ENCODE peak calls at places on chromosomes 6 and 20, in nine cellular contexts. F is stomach; H is LNCaP clone FGC; G is left ventricle myocardium inferior; X is cardiac fibroblast; J is testis; Y is CD8-positive, alpha-beta T cell; U is astrocyte; L is astrocyte of the cerebellum. R is an unnamed sample.

GRCh38 chr6:38638941-38639497 is 710 bp downstream of the BTBD9 start:
- DNase-seq in F (peak), H (no peak), G (no peak), X (peak), J (peak), Y (peak), U (peak), L (no peak), R (peak)

GRCh38 chr6:139126255-139126654 is 8.6 kb upstream of the HECA start:
- DNase-seq in F (no peak), H (no peak), G (no peak), X (peak), J (peak), Y (peak), U (peak), L (peak), R (peak)

GRCh38 chr6:26064619-26065257 is 22.5 kb upstream of the HFE start:
- DNase-seq in F (no peak), H (no peak), G (no peak), X (peak), J (no peak), Y (peak), U (peak), L (no peak), R (no peak)

GRCh38 chr6:170129691-170130171 is 161.1 kb downstream of the DLL1 start:
- DNase-seq in F (peak), H (no peak), G (peak), X (no peak), J (peak), Y (no peak), U (no peak), L (no peak), R (no peak)

GRCh38 chr6:4459032-4459431 is 317.2 kb upstream of the CDYL start:
- DNase-seq in F (no peak), H (no peak), G (no peak), X (peak), J (no peak), Y (no peak), U (peak), L (peak), R (peak)

GRCh38 chr20:36193937-36194712 is 39.6 kb downstream of the EPB41L1 start:
- DNase-seq in F (no peak), H (no peak), G (no peak), X (no peak), J (no peak), Y (no peak), U (no peak), L (no peak), R (no peak)

GRCh38 chr20:31695849-31696804 is 26.5 kb downstream of the BCL2L1 start:
- DNase-seq in F (no peak), H (no peak), G (no peak), X (peak), J (no peak), Y (no peak), U (peak), L (no peak), R (no peak)

GRCh38 chr20:17395729-17396128 is 135.4 kb downstream of the BFSP1 start:
- DNase-seq in F (no peak), H (no peak), G (no peak), X (no peak), J (no peak), Y (no peak), U (no peak), L (no peak), R (no peak)

GRCh38 chr6:136517002-136517401 is 33.2 kb downstream of the MAP7 start:
- DNase-seq in F (no peak), H (no peak), G (no peak), X (no peak), J (no peak), Y (no peak), U (no peak), L (no peak), R (no peak)

GRCh38 chr20:63697357-63697867 is 960 bp downstream of the TNFRSF6B start:
- DNase-seq in F (no peak), H (no peak), G (peak), X (no peak), J (no peak), Y (no peak), U (no peak), L (no peak), R (no peak)

GRCh38 chr20:36883972-36884535 is 8.1 kb downstream of the TLDC2 start:
- DNase-seq in F (no peak), H (no peak), G (no peak), X (no peak), J (no peak), Y (no peak), U (no peak), L (no peak), R (no peak)

GRCh38 chr6:84774174-84775158 is 10.1 kb upstream of the TBX18 start:
- DNase-seq in F (no peak), H (no peak), G (peak), X (peak), J (peak), Y (no peak), U (no peak), L (no peak), R (no peak)

GRCh38 chr6:147103641-147104040 is 100.6 kb upstream of the STXBP5 start:
- DNase-seq in F (no peak), H (no peak), G (no peak), X (no peak), J (no peak), Y (no peak), U (no peak), L (no peak), R (no peak)

GRCh38 chr6:31834367-31834703 is 6.8 kb downstream of the HSPA1B start:
- DNase-seq in F (peak), H (peak), G (peak), X (peak), J (peak), Y (peak), U (peak), L (peak), R (peak)

GRCh38 chr20:14633507-14633906 is 296.1 kb upstream of the FLRT3 start:
- DNase-seq in F (no peak), H (no peak), G (no peak), X (peak), J (no peak), Y (no peak), U (no peak), L (no peak), R (no peak)

GRCh38 chr20:58636983-58637421 is 14.1 kb upstream of the STX16 start:
- DNase-seq in F (no peak), H (no peak), G (no peak), X (no peak), J (no peak), Y (no peak), U (no peak), L (no peak), R (no peak)

GRCh38 chr20:23061713-23062561 is 12.5 kb upstream of the THBD start:
- DNase-seq in F (no peak), H (no peak), G (peak), X (peak), J (peak), Y (no peak), U (peak), L (no peak), R (no peak)
- H3K4me3 ChIP-seq in F (no peak), H (no peak), G (peak), X (no peak), J (no peak), Y (no peak), U (no peak), L (no peak), R (no peak)

DNA sequence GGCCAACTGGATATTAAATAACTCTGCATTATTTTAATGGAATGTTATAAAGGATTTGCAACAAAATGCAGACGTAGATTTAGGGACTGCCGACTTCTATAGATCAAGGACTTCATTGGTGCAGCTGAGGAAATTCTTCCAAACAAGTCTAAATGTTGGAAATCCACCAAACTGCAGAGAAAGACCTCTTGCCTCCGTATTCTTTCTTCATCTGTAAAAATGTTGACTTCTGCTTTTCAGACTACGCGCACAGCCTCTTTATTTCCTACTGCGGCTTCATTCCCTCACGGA is 1.5 kb upstream of the QKI start:
- DNase-seq in F (no peak), H (no peak), G (no peak), X (no peak), J (no peak), Y (no peak), U (no peak), L (no peak), R (no peak)
- H3K4me3 ChIP-seq in F (peak), H (peak), G (peak), X (peak), J (peak), Y (peak), U (peak), L (peak), R (peak)

GRCh38 chr6:43774776-43775583 is 5.0 kb downstream of the VEGFA start:
- DNase-seq in F (peak), H (no peak), G (peak), X (peak), J (peak), Y (peak), U (peak), L (no peak), R (no peak)
- H3K4me3 ChIP-seq in F (peak), H (peak), G (peak), X (peak), J (no peak), Y (no peak), U (no peak), L (peak), R (peak)

DNA sequence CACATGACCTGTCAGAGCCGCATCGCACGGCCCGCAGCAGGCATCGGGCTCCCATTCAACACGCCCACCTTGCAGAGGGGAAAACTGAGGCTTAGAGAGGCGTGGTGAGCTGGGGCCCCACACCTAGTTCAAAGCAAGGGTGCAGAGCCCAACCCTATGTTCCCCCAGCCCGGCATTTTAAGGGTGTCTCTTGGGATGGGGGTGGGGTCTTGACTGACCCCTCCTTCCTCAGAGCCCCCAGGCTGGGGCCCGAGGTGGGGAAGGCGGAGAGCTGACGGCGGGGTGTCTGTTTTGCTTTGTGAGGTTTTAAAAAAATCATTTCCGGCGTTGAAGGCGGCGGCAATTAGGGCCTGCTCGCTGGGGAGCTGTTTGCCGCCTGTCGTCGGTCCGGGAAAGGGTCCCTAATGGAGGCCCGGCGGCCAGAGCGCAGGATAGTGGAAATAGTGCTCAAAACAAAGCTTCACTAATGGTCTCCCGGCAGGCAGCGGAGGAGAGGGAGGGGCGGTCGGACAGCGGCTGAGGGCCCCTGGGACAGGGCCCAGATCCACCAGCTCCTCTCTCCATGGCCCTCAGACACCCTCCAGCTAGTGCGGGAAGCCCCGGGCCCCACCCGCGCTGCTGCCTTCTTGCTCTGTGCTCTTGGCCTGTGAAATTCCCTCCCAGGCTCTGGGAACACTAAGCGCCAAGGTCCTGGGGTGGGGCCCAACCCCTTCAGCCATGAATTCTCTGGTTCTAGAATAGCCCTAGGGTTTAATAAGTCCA is 11.9 kb downstream of the VSTM2L start:
- DNase-seq in F (no peak), H (no peak), G (no peak), X (no peak), J (peak), Y (no peak), U (no peak), L (no peak), R (no peak)
- H3K4me3 ChIP-seq in F (peak), H (no peak), G (peak), X (no peak), J (peak), Y (peak), U (peak), L (no peak), R (peak)